ENCODE peak calls at places on chromosomes 16 and 17, in eight cellular contexts. One of them, this sample, is unnamed.

GRCh38 chr17:61495161-61495857 is 43.1 kb downstream of the TBX4 start:
- DNase-seq in NCI-H226: peak
- DNase-seq in CD4-positive, alpha-beta memory T cell: no peak
- DNase-seq in foreskin fibroblast: peak
- DNase-seq in HAP-1: peak
- DNase-seq in stimulated activated CD4-positive, alpha-beta T cell treated with anti-CD3 and anti-CD28 coated beads, Interleukin-2, amount 100 ng/mL, for 48 hours: no peak
- DNase-seq in lower leg skin: no peak
- DNase-seq in fibroblast of the aortic adventitia: peak
- DNase-seq in this sample: no peak

GRCh38 chr17:76751416-76751993 is 13.6 kb downstream of the MFSD11 start:
- DNase-seq in NCI-H226: no peak
- DNase-seq in CD4-positive, alpha-beta memory T cell: no peak
- DNase-seq in foreskin fibroblast: no peak
- DNase-seq in HAP-1: no peak
- DNase-seq in stimulated activated CD4-positive, alpha-beta T cell treated with anti-CD3 and anti-CD28 coated beads, Interleukin-2, amount 100 ng/mL, for 48 hours: no peak
- DNase-seq in lower leg skin: no peak
- DNase-seq in fibroblast of the aortic adventitia: no peak
- DNase-seq in this sample: no peak

GRCh38 chr16:70693231-70693671 is 7.4 kb upstream of the MTSS2 start:
- DNase-seq in NCI-H226: no peak
- DNase-seq in CD4-positive, alpha-beta memory T cell: no peak
- DNase-seq in foreskin fibroblast: peak
- DNase-seq in HAP-1: no peak
- DNase-seq in stimulated activated CD4-positive, alpha-beta T cell treated with anti-CD3 and anti-CD28 coated beads, Interleukin-2, amount 100 ng/mL, for 48 hours: no peak
- DNase-seq in lower leg skin: no peak
- DNase-seq in fibroblast of the aortic adventitia: no peak
- DNase-seq in this sample: no peak

GRCh38 chr17:32993977-32994376 is 2.3 kb downstream of the SPACA3 start:
- DNase-seq in NCI-H226: no peak
- DNase-seq in CD4-positive, alpha-beta memory T cell: no peak
- DNase-seq in foreskin fibroblast: no peak
- DNase-seq in HAP-1: no peak
- DNase-seq in stimulated activated CD4-positive, alpha-beta T cell treated with anti-CD3 and anti-CD28 coated beads, Interleukin-2, amount 100 ng/mL, for 48 hours: no peak
- DNase-seq in lower leg skin: no peak
- DNase-seq in fibroblast of the aortic adventitia: no peak
- DNase-seq in this sample: no peak

GRCh38 chr17:41625602-41626001 is 1.2 kb upstream of the KRT17 start:
- DNase-seq in NCI-H226: no peak
- DNase-seq in CD4-positive, alpha-beta memory T cell: no peak
- DNase-seq in foreskin fibroblast: no peak
- DNase-seq in HAP-1: no peak
- DNase-seq in stimulated activated CD4-positive, alpha-beta T cell treated with anti-CD3 and anti-CD28 coated beads, Interleukin-2, amount 100 ng/mL, for 48 hours: no peak
- DNase-seq in lower leg skin: no peak
- DNase-seq in fibroblast of the aortic adventitia: no peak
- DNase-seq in this sample: peak

GRCh38 chr16:85428168-85428898 is 184.8 kb upstream of the GSE1 start:
- DNase-seq in NCI-H226: no peak
- DNase-seq in CD4-positive, alpha-beta memory T cell: peak
- DNase-seq in foreskin fibroblast: peak
- DNase-seq in HAP-1: peak
- DNase-seq in stimulated activated CD4-positive, alpha-beta T cell treated with anti-CD3 and anti-CD28 coated beads, Interleukin-2, amount 100 ng/mL, for 48 hours: peak
- DNase-seq in lower leg skin: no peak
- DNase-seq in fibroblast of the aortic adventitia: peak
- DNase-seq in this sample: no peak

GRCh38 chr17:27949304-27949703 is 56.1 kb upstream of the LYRM9 start:
- DNase-seq in NCI-H226: no peak
- DNase-seq in CD4-positive, alpha-beta memory T cell: no peak
- DNase-seq in foreskin fibroblast: no peak
- DNase-seq in HAP-1: no peak
- DNase-seq in stimulated activated CD4-positive, alpha-beta T cell treated with anti-CD3 and anti-CD28 coated beads, Interleukin-2, amount 100 ng/mL, for 48 hours: no peak
- DNase-seq in lower leg skin: no peak
- DNase-seq in fibroblast of the aortic adventitia: no peak
- DNase-seq in this sample: no peak

GRCh38 chr17:30093463-30094147 is 23.0 kb upstream of the NSRP1 start:
- DNase-seq in NCI-H226: peak
- DNase-seq in CD4-positive, alpha-beta memory T cell: peak
- DNase-seq in foreskin fibroblast: peak
- DNase-seq in HAP-1: peak
- DNase-seq in stimulated activated CD4-positive, alpha-beta T cell treated with anti-CD3 and anti-CD28 coated beads, Interleukin-2, amount 100 ng/mL, for 48 hours: peak
- DNase-seq in lower leg skin: no peak
- DNase-seq in fibroblast of the aortic adventitia: peak
- DNase-seq in this sample: no peak

GRCh38 chr17:7352910-7353635 is 1.1 kb downstream of the KCTD11 start:
- DNase-seq in NCI-H226: no peak
- DNase-seq in CD4-positive, alpha-beta memory T cell: no peak
- DNase-seq in foreskin fibroblast: no peak
- DNase-seq in HAP-1: no peak
- DNase-seq in stimulated activated CD4-positive, alpha-beta T cell treated with anti-CD3 and anti-CD28 coated beads, Interleukin-2, amount 100 ng/mL, for 48 hours: no peak
- DNase-seq in lower leg skin: no peak
- DNase-seq in fibroblast of the aortic adventitia: no peak
- DNase-seq in this sample: no peak

GRCh38 chr17:33086041-33086440 is 94.4 kb downstream of the SPACA3 start:
- DNase-seq in NCI-H226: peak
- DNase-seq in CD4-positive, alpha-beta memory T cell: no peak
- DNase-seq in foreskin fibroblast: no peak
- DNase-seq in HAP-1: no peak
- DNase-seq in stimulated activated CD4-positive, alpha-beta T cell treated with anti-CD3 and anti-CD28 coated beads, Interleukin-2, amount 100 ng/mL, for 48 hours: no peak
- DNase-seq in lower leg skin: no peak
- DNase-seq in fibroblast of the aortic adventitia: no peak
- DNase-seq in this sample: no peak

GRCh38 chr17:57956311-57957119 is 1.3 kb upstream of the CUEDC1 start:
- DNase-seq in NCI-H226: no peak
- DNase-seq in CD4-positive, alpha-beta memory T cell: peak
- DNase-seq in foreskin fibroblast: no peak
- DNase-seq in HAP-1: peak
- DNase-seq in stimulated activated CD4-positive, alpha-beta T cell treated with anti-CD3 and anti-CD28 coated beads, Interleukin-2, amount 100 ng/mL, for 48 hours: no peak
- DNase-seq in lower leg skin: no peak
- DNase-seq in fibroblast of the aortic adventitia: no peak
- DNase-seq in this sample: peak

GRCh38 chr17:57559634-57560387 is 185.3 kb downstream of the CCDC182 start:
- DNase-seq in NCI-H226: no peak
- DNase-seq in CD4-positive, alpha-beta memory T cell: no peak
- DNase-seq in foreskin fibroblast: peak
- DNase-seq in HAP-1: no peak
- DNase-seq in stimulated activated CD4-positive, alpha-beta T cell treated with anti-CD3 and anti-CD28 coated beads, Interleukin-2, amount 100 ng/mL, for 48 hours: no peak
- DNase-seq in lower leg skin: no peak
- DNase-seq in fibroblast of the aortic adventitia: no peak
- DNase-seq in this sample: no peak

GRCh38 chr16:4266372-4266771 is 6.5 kb downstream of the TFAP4 start:
- DNase-seq in NCI-H226: peak
- DNase-seq in CD4-positive, alpha-beta memory T cell: no peak
- DNase-seq in foreskin fibroblast: peak
- DNase-seq in HAP-1: peak
- DNase-seq in stimulated activated CD4-positive, alpha-beta T cell treated with anti-CD3 and anti-CD28 coated beads, Interleukin-2, amount 100 ng/mL, for 48 hours: no peak
- DNase-seq in lower leg skin: no peak
- DNase-seq in fibroblast of the aortic adventitia: no peak
- DNase-seq in this sample: no peak

GRCh38 chr17:69672924-69673323 is 258.4 kb downstream of the MAP2K6 start:
- DNase-seq in NCI-H226: peak
- DNase-seq in CD4-positive, alpha-beta memory T cell: no peak
- DNase-seq in foreskin fibroblast: peak
- DNase-seq in HAP-1: no peak
- DNase-seq in stimulated activated CD4-positive, alpha-beta T cell treated with anti-CD3 and anti-CD28 coated beads, Interleukin-2, amount 100 ng/mL, for 48 hours: no peak
- DNase-seq in lower leg skin: no peak
- DNase-seq in fibroblast of the aortic adventitia: peak
- DNase-seq in this sample: no peak

GRCh38 chr17:57045868-57046671 is 39.0 kb upstream of the AKAP1 start:
- DNase-seq in NCI-H226: no peak
- DNase-seq in CD4-positive, alpha-beta memory T cell: peak
- DNase-seq in foreskin fibroblast: peak
- DNase-seq in HAP-1: no peak
- DNase-seq in stimulated activated CD4-positive, alpha-beta T cell treated with anti-CD3 and anti-CD28 coated beads, Interleukin-2, amount 100 ng/mL, for 48 hours: peak
- DNase-seq in lower leg skin: no peak
- DNase-seq in fibroblast of the aortic adventitia: no peak
- DNase-seq in this sample: no peak

GRCh38 chr16:71288890-71289731 is at the start of gene CMTR2:
- DNase-seq in NCI-H226: peak
- DNase-seq in CD4-positive, alpha-beta memory T cell: peak
- DNase-seq in foreskin fibroblast: peak
- DNase-seq in HAP-1: peak
- DNase-seq in stimulated activated CD4-positive, alpha-beta T cell treated with anti-CD3 and anti-CD28 coated beads, Interleukin-2, amount 100 ng/mL, for 48 hours: peak
- DNase-seq in lower leg skin: peak
- DNase-seq in fibroblast of the aortic adventitia: peak
- DNase-seq in this sample: peak

GRCh38 chr17:7717756-7718350 is 309 bp downstream of the DNAH2 start:
- DNase-seq in NCI-H226: no peak
- DNase-seq in CD4-positive, alpha-beta memory T cell: no peak
- DNase-seq in foreskin fibroblast: peak
- DNase-seq in HAP-1: no peak
- DNase-seq in stimulated activated CD4-positive, alpha-beta T cell treated with anti-CD3 and anti-CD28 coated beads, Interleukin-2, amount 100 ng/mL, for 48 hours: no peak
- DNase-seq in lower leg skin: no peak
- DNase-seq in fibroblast of the aortic adventitia: no peak
- DNase-seq in this sample: no peak

GRCh38 chr17:6831662-6832263 is at the start of gene TEKT1:
- DNase-seq in NCI-H226: peak
- DNase-seq in CD4-positive, alpha-beta memory T cell: peak
- DNase-seq in foreskin fibroblast: peak
- DNase-seq in HAP-1: no peak
- DNase-seq in stimulated activated CD4-positive, alpha-beta T cell treated with anti-CD3 and anti-CD28 coated beads, Interleukin-2, amount 100 ng/mL, for 48 hours: peak
- DNase-seq in lower leg skin: peak
- DNase-seq in fibroblast of the aortic adventitia: peak
- DNase-seq in this sample: peak

GRCh38 chr17:81973432-81973831 is 4.0 kb upstream of the ASPSCR1 start:
- DNase-seq in NCI-H226: no peak
- DNase-seq in CD4-positive, alpha-beta memory T cell: no peak
- DNase-seq in foreskin fibroblast: no peak
- DNase-seq in HAP-1: no peak
- DNase-seq in stimulated activated CD4-positive, alpha-beta T cell treated with anti-CD3 and anti-CD28 coated beads, Interleukin-2, amount 100 ng/mL, for 48 hours: no peak
- DNase-seq in lower leg skin: no peak
- DNase-seq in fibroblast of the aortic adventitia: no peak
- DNase-seq in this sample: no peak

GRCh38 chr17:43702636-43703035 is 40.9 kb upstream of the MEOX1 start:
- DNase-seq in NCI-H226: no peak
- DNase-seq in CD4-positive, alpha-beta memory T cell: no peak
- DNase-seq in foreskin fibroblast: no peak
- DNase-seq in HAP-1: peak
- DNase-seq in stimulated activated CD4-positive, alpha-beta T cell treated with anti-CD3 and anti-CD28 coated beads, Interleukin-2, amount 100 ng/mL, for 48 hours: no peak
- DNase-seq in lower leg skin: no peak
- DNase-seq in fibroblast of the aortic adventitia: no peak
- DNase-seq in this sample: no peak

This sample was measured in breast epithelium.